ENCODE peak calls at places on chromosomes 13 and 19, in four cellular contexts. D is GM23338, R is thoracic aorta, K is right cardiac atrium. V is an unnamed sample.
A peak's percentile ranks its signal among the peaks of the same experiment; 100 is the strongest.

GRCh38 chr19:40741527-40742390 is 8.5 kb downstream of the ACTMAP start:
- DNase-seq in K (no peak), D (peak; percentile 35), R (no peak), V (no peak)

GRCh38 chr19:54478677-54479266 is 5.7 kb upstream of the CDC42EP5 start:
- DNase-seq in R (no peak), K (no peak), D (peak; percentile 93), V (no peak)

GRCh38 chr13:26557051-26557392 is 461 bp upstream of the WASF3 start:
- DNase-seq in R (no peak), K (no peak), D (no peak), V (no peak)

GRCh38 chr13:107275945-107276614 is 708.1 kb upstream of the ARGLU1 start:
- DNase-seq in K (no peak), D (no peak), R (no peak), V (no peak)

GRCh38 chr19:4737955-4738580 is 14.4 kb upstream of the DPP9 start:
- DNase-seq in K (no peak), D (no peak), R (no peak), V (no peak)

GRCh38 chr19:30084390-30084819 is 142.4 kb downstream of the URI1 start:
- DNase-seq in R (no peak), K (peak; percentile 37), D (no peak), V (no peak)

GRCh38 chr19:49272204-49272603 is 52.8 kb downstream of the SLC6A16 start:
- DNase-seq in D (no peak), R (no peak), K (no peak), V (no peak)

GRCh38 chr13:44312898-44313551 is 60.6 kb upstream of the SERP2 start:
- DNase-seq in K (no peak), R (no peak), D (no peak), V (no peak)

GRCh38 chr19:17049711-17050280 is 23.2 kb upstream of the CPAMD8 start:
- DNase-seq in D (no peak), K (no peak), R (no peak), V (no peak)

GRCh38 chr13:104043184-104043583 is 977.0 kb upstream of the SLC10A2 start:
- DNase-seq in K (no peak), D (no peak), R (no peak), V (no peak)

GRCh38 chr19:14305706-14306105 is 75.5 kb upstream of the ADGRE5 start:
- DNase-seq in R (no peak), K (no peak), D (peak; percentile 34), V (no peak)

GRCh38 chr13:24692541-24692940 is 12.3 kb downstream of the ATP12A start:
- DNase-seq in D (no peak), R (no peak), K (peak; percentile 61), V (no peak)

GRCh38 chr19:50008532-50008931 is 16.6 kb downstream of the VRK3 start:
- DNase-seq in K (no peak), R (no peak), D (peak; percentile 90), V (no peak)

GRCh38 chr19:30224689-30225606 is 147.2 kb upstream of the ZNF536 start:
- DNase-seq in K (no peak), R (no peak), D (peak; percentile 44), V (no peak)

GRCh38 chr13:76522083-76522755 is 364.0 kb downstream of the KCTD12 start:
- DNase-seq in K (no peak), R (no peak), D (peak; percentile 49), V (no peak)

GRCh38 chr13:45472171-45472705 is 7.5 kb downstream of the COG3 start:
- DNase-seq in D (no peak), K (no peak), R (no peak), V (no peak)

GRCh38 chr13:97905517-97905916 is 48.0 kb upstream of the IPO5 start:
- DNase-seq in K (no peak), R (no peak), D (no peak), V (no peak)

GRCh38 chr13:46748300-46748699 is 48.7 kb downstream of the ESD start:
- DNase-seq in K (no peak), D (no peak), R (no peak), V (no peak)

DNA sequence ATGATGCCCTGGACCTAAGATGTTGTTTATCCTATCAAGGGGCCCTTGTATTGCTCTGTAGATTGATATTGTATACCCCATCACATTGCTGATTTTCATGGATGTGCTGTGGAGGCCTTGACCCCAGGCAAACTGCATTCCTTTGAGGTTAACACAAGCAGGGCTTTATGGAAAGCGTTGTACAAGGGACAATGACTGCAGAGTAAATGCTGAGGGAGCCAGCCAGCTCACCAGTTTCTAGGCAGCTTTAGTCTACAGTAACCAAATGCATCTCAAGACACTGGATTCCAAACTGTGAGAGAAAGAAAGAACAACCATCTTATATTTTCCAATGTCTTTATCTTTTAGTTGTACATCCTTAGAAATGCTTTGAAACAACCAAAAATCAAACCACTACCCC is 34.1 kb upstream of the EDNRB start:
- DNase-seq in R (no peak), K (no peak), D (no peak), V (no peak)
- H3K4me3 ChIP-seq in R (no peak overlapping the region), K (no peak overlapping the region), D (no peak overlapping the region), V (no peak overlapping the region)

GRCh38 chr13:109665781-109666249 is 120.6 kb downstream of the IRS2 start:
- DNase-seq in R (no peak), K (no peak), D (no peak), V (no peak)

GRCh38 chr13:109665211-109665610 is 121.2 kb downstream of the IRS2 start:
- DNase-seq in D (no peak), R (no peak), K (no peak), V (no peak)

GRCh38 chr13:109667754-109668360 is 118.5 kb downstream of the IRS2 start:
- DNase-seq in D (no peak), K (no peak), R (no peak), V (no peak)

GRCh38 chr13:109668433-109669233 is 117.8 kb downstream of the IRS2 start:
- DNase-seq in R (no peak), D (no peak), K (no peak), V (no peak)

GRCh38 chr13:109666656-109667448 is 119.5 kb downstream of the IRS2 start:
- DNase-seq in R (no peak), K (no peak), D (no peak), V (no peak)
- H3K4me3 ChIP-seq in R (no peak overlapping the region), K (no peak overlapping the region), D (no peak overlapping the region), V (no peak overlapping the region)

GRCh38 chr13:28485551-28485950 is 9.4 kb downstream of the FLT1 start:
- DNase-seq in K (no peak), D (peak; percentile 21), R (no peak), V (no peak)
- H3K4me3 ChIP-seq in K (no peak overlapping the region), D (no peak overlapping the region), R (no peak overlapping the region), V (no peak overlapping the region)

GRCh38 chr13:48199404-48199991 is 33.5 kb upstream of the ITM2B start:
- DNase-seq in D (no peak), K (no peak), R (no peak), V (no peak)
- H3K4me3 ChIP-seq in D (no peak overlapping the region), K (no peak overlapping the region), R (no peak overlapping the region), V (no peak overlapping the region)

GRCh38 chr13:111916201-111916600 is 150.7 kb upstream of the SOX1 start:
- DNase-seq in K (no peak), D (no peak), R (no peak), V (no peak)

GRCh38 chr13:111917901-111918300 is 149.0 kb upstream of the SOX1 start:
- DNase-seq in D (no peak), K (no peak), R (no peak), V (no peak)

GRCh38 chr13:111915104-111915551 is 151.8 kb upstream of the SOX1 start:
- DNase-seq in K (no peak), R (no peak), D (no peak), V (no peak)

GRCh38 chr13:111919286-111919685 is 147.7 kb upstream of the SOX1 start:
- DNase-seq in R (no peak), D (no peak), K (no peak), V (no peak)

DNA sequence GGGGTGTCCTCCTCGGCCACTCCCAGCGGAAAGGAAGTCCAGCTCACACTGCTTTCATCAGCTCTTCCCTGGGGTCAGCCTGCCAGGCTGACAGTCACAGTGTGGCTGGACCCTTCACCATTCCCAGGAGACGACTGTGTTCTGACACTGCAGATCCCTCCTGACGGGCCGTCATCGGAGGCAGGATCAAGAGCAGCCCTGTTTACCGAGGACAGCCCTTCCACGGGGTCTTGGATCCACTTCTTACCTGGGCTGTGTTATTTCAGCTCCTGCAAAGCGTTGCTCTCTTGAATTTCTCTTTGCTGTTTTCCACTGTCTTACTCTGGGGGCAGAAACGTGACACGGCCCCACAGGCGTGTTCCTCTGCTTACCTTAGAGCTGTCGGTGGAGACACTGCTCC is 149.9 kb upstream of the SOX1 start:
- DNase-seq in D (no peak), R (no peak), K (no peak), V (no peak)
- H3K4me3 ChIP-seq in D (no peak overlapping the region), R (no peak overlapping the region), K (no peak overlapping the region), V (no peak overlapping the region)

DNA sequence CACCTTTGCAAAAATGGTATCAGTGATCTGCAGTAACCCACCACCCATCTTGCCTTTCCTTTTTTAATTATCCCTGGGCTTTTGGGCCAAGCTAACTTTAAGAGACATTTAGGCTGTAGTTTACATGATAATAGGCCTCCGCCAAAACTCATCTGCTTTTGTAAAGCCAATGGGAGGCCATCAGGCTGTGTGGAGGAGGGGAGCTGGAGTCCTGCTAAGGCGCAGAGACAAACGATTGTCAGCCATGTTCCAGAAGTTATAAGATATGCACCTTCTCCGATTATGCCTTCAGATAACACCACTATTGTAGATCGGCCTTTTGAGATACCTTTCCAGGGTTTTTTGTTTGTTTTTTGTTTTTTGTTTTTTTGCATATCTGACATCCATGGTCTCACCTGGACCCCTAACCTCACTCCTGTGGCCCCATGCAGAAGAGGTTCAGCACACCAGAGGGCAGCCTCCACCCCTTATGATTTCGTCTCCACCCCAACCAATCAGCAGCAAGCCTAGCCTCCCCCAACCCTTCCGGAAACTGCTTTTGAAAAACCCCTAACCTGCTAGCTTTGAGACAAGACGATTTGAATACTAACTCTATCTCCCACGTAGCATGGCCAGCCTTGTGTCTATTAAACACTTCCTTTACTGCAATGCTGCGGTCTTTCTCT is 113.9 kb upstream of the UBL3 start:
- DNase-seq in R (no peak), D (peak; percentile 86), K (no peak), V (no peak)
- H3K4me3 ChIP-seq in R (no peak overlapping the region), D (no peak overlapping the region), K (no peak overlapping the region), V (no peak overlapping the region)